ENCODE peak calls at places on chromosome 4, in four cellular contexts. L is activated CD4-positive, alpha-beta T cell treated with anti-CD3 and anti-CD28 coated beads, Interleukin-2, amount 10 ng/mL, durations not matched to agents 7 days and 5 days; S is right atrium auricular region; B is GM04504. H is an unnamed sample.

GRCh38 chr4:36325499-36325898 is 44.1 kb downstream of the DTHD1 start:
- DNase-seq in L (no peak), S (no peak), B (no peak), H (no peak)

GRCh38 chr4:153115322-153116100 is 88.7 kb upstream of the TRIM2 start:
- DNase-seq in L (peak), S (peak), B (peak), H (peak)

GRCh38 chr4:169724251-169724650 is 33.5 kb downstream of the HPF1 start:
- DNase-seq in L (no peak), S (no peak), B (peak), H (no peak)

GRCh38 chr4:35986537-35986936 is 257.8 kb downstream of the ARAP2 start:
- DNase-seq in L (no peak), S (no peak), B (no peak), H (no peak)

GRCh38 chr4:185257086-185257485 is 47.7 kb downstream of the SNX25 start:
- DNase-seq in L (no peak), S (no peak), B (no peak), H (no peak)

GRCh38 chr4:77613267-77613666 is 7.6 kb downstream of the CXCL13 start:
- DNase-seq in L (no peak), S (no peak), B (no peak), H (no peak)

GRCh38 chr4:71498002-71498401 is 159.2 kb downstream of the SLC4A4 start:
- DNase-seq in L (no peak), S (no peak), B (peak), H (no peak)

GRCh38 chr4:103786014-103786413 is 66.2 kb upstream of the TACR3 start:
- DNase-seq in L (no peak), S (no peak), B (no peak), H (peak)

GRCh38 chr4:144355809-144356757 is 215.6 kb upstream of the GYPA start:
- DNase-seq in L (no peak), S (no peak), B (peak), H (peak)

GRCh38 chr4:124191329-124191728 is 521.2 kb downstream of the ANKRD50 start:
- DNase-seq in L (no peak), S (no peak), B (no peak), H (no peak)

GRCh38 chr4:5962416-5962815 is 55.8 kb downstream of the C4orf50 start:
- DNase-seq in L (no peak), S (no peak), B (no peak), H (no peak)

GRCh38 chr4:22483551-22483981 is 32.3 kb downstream of the ADGRA3 start:
- DNase-seq in L (no peak), S (no peak), B (peak), H (peak)

GRCh38 chr4:6834867-6835266 is 52.3 kb downstream of the KIAA0232 start:
- DNase-seq in L (no peak), S (no peak), B (no peak), H (peak)

GRCh38 chr4:184885602-184886001 is 59.8 kb upstream of the ACSL1 start:
- DNase-seq in L (no peak), S (no peak), B (no peak), H (no peak)

GRCh38 chr4:41857225-41857624 is 78.0 kb upstream of the TMEM33 start:
- DNase-seq in L (no peak), S (no peak), B (no peak), H (no peak)

GRCh38 chr4:105061136-105061696 is 85.5 kb upstream of the TET2 start:
- DNase-seq in L (peak), S (no peak), B (no peak), H (peak)

GRCh38 chr4:22679518-22679897 is 13.2 kb upstream of the GBA3 start:
- DNase-seq in L (no peak), S (no peak), B (no peak), H (no peak)

GRCh38 chr4:80243274-80244018 is 23.0 kb upstream of the FGF5 start:
- DNase-seq in L (no peak), S (no peak), B (no peak), H (no peak)

GRCh38 chr4:71872221-71872620 is 88.3 kb upstream of the GC start:
- DNase-seq in L (no peak), S (no peak), B (no peak), H (no peak)

GRCh38 chr4:5894266-5894665 is 1.4 kb upstream of the CRMP1 start:
- DNase-seq in L (no peak), S (no peak), B (no peak), H (no peak)

GRCh38 chr4:152045781-152046571 is 285.2 kb upstream of the GATB start:
- DNase-seq in L (no peak), S (no peak), B (no peak), H (no peak)

GRCh38 chr4:112327950-112328349 is 30.8 kb downstream of the ALPK1 start:
- DNase-seq in L (peak), S (no peak), B (peak), H (peak)

GRCh38 chr4:95603393-95603792 is 54.6 kb upstream of the UNC5C start:
- DNase-seq in L (no peak), S (no peak), B (no peak), H (no peak)

GRCh38 chr4:127916512-127916911 is 35.8 kb downstream of the PLK4 start:
- DNase-seq in L (no peak), S (no peak), B (no peak), H (no peak)

GRCh38 chr4:82842593-82842992 is 44.0 kb upstream of the SCD5 start:
- DNase-seq in L (no peak), S (no peak), B (no peak), H (no peak)

GRCh38 chr4:99151452-99151851 is 7.4 kb upstream of the ADH4 start:
- DNase-seq in L (no peak), S (no peak), B (no peak), H (no peak)

GRCh38 chr4:77600521-77601451 is 4.8 kb upstream of the CXCL13 start:
- DNase-seq in L (peak), S (no peak), B (no peak), H (peak)

GRCh38 chr4:6251365-6251764 is 18.3 kb upstream of the WFS1 start:
- DNase-seq in L (no peak), S (no peak), B (no peak), H (no peak)

GRCh38 chr4:119314356-119314755 is 7.6 kb downstream of the FABP2 start:
- DNase-seq in L (peak), S (no peak), B (no peak), H (peak)